ENCODE peak calls at places on chromosomes 11 and 22, in six cellular contexts. One of them, this sample, is unnamed.

GRCh38 chr22:49964136-49964492 is 3.5 kb downstream of the PIM3 start:
- DNase-seq in K562: no peak
- DNase-seq in GM12891: no peak
- DNase-seq in H1: no peak
- DNase-seq in HepG2: no peak
- DNase-seq in GM12878: no peak
- DNase-seq in this sample: no peak

GRCh38 chr11:69718147-69718546 is 14.3 kb upstream of the FGF19 start:
- DNase-seq in GM12878: no peak
- DNase-seq in HepG2: peak
- DNase-seq in K562: peak
- DNase-seq in H1: peak
- DNase-seq in GM12891: peak
- DNase-seq in this sample: peak

GRCh38 chr11:35247863-35248262 is 108.9 kb downstream of the CD44 start:
- DNase-seq in H1: no peak
- DNase-seq in K562: no peak
- DNase-seq in GM12878: no peak
- DNase-seq in HepG2: no peak
- DNase-seq in GM12891: no peak
- DNase-seq in this sample: no peak

GRCh38 chr11:65301491-65302329 is 13.0 kb upstream of the CDC42EP2 start:
- DNase-seq in GM12878: no peak
- DNase-seq in HepG2: no peak
- DNase-seq in H1: no peak
- DNase-seq in GM12891: no peak
- DNase-seq in K562: peak
- DNase-seq in this sample: no peak

GRCh38 chr11:109864161-109864661 is 229.0 kb upstream of the ZC3H12C start:
- DNase-seq in H1: no peak
- DNase-seq in GM12878: peak
- DNase-seq in HepG2: no peak
- DNase-seq in K562: no peak
- DNase-seq in GM12891: peak
- DNase-seq in this sample: peak

GRCh38 chr11:64558869-64559268 is 32.2 kb upstream of the SLC22A12 start:
- DNase-seq in K562: no peak
- DNase-seq in H1: no peak
- DNase-seq in HepG2: no peak
- DNase-seq in GM12878: no peak
- DNase-seq in GM12891: no peak
- DNase-seq in this sample: no peak

GRCh38 chr22:49703990-49704344 is 123.7 kb downstream of the BRD1 start:
- DNase-seq in GM12891: no peak
- DNase-seq in HepG2: no peak
- DNase-seq in K562: no peak
- DNase-seq in GM12878: no peak
- DNase-seq in H1: no peak
- DNase-seq in this sample: no peak

GRCh38 chr11:5380740-5381342 is 2.8 kb upstream of the OR51M1 start:
- DNase-seq in GM12878: no peak
- DNase-seq in H1: peak
- DNase-seq in K562: peak
- DNase-seq in HepG2: peak
- DNase-seq in GM12891: peak
- DNase-seq in this sample: no peak

GRCh38 chr11:12007769-12008737 is at the start of gene DKK3:
- DNase-seq in GM12878: no peak
- DNase-seq in K562: no peak
- DNase-seq in H1: no peak
- DNase-seq in GM12891: no peak
- DNase-seq in HepG2: no peak
- DNase-seq in this sample: no peak

GRCh38 chr11:69459848-69460539 is 21.5 kb upstream of the LINC01488 start:
- DNase-seq in GM12891: no peak
- DNase-seq in K562: no peak
- DNase-seq in GM12878: no peak
- DNase-seq in HepG2: peak
- DNase-seq in H1: no peak
- DNase-seq in this sample: no peak

GRCh38 chr11:13445588-13445987 is 17.4 kb downstream of the BTBD10 start:
- DNase-seq in HepG2: no peak
- DNase-seq in GM12891: no peak
- DNase-seq in GM12878: no peak
- DNase-seq in K562: no peak
- DNase-seq in H1: no peak
- DNase-seq in this sample: no peak

GRCh38 chr11:57700425-57700824 is 11.6 kb downstream of the MED19 start:
- DNase-seq in GM12891: no peak
- DNase-seq in H1: no peak
- DNase-seq in GM12878: no peak
- DNase-seq in K562: no peak
- DNase-seq in HepG2: no peak
- DNase-seq in this sample: no peak

GRCh38 chr11:6637871-6638270 is 17.7 kb downstream of the DCHS1 start:
- DNase-seq in HepG2: no peak
- DNase-seq in GM12878: no peak
- DNase-seq in K562: peak
- DNase-seq in GM12891: no peak
- DNase-seq in H1: no peak
- DNase-seq in this sample: no peak

GRCh38 chr11:79487412-79487811 is 46.6 kb upstream of the TENM4 start:
- DNase-seq in H1: no peak
- DNase-seq in K562: no peak
- DNase-seq in GM12891: no peak
- DNase-seq in GM12878: no peak
- DNase-seq in HepG2: no peak
- DNase-seq in this sample: no peak

GRCh38 chr11:62588966-62589637 is 2.2 kb downstream of the TUT1 start:
- DNase-seq in H1: no peak
- DNase-seq in GM12878: no peak
- DNase-seq in HepG2: no peak
- DNase-seq in GM12891: no peak
- DNase-seq in K562: peak
- DNase-seq in this sample: no peak

GRCh38 chr11:116557261-116557660 is 215.5 kb downstream of the BUD13 start:
- DNase-seq in GM12878: no peak
- DNase-seq in GM12891: no peak
- DNase-seq in K562: no peak
- DNase-seq in HepG2: no peak
- DNase-seq in H1: no peak
- DNase-seq in this sample: no peak

GRCh38 chr11:112322173-112322813 is 61.6 kb upstream of the PLET1 start:
- DNase-seq in GM12878: no peak
- DNase-seq in GM12891: no peak
- DNase-seq in K562: no peak
- DNase-seq in H1: no peak
- DNase-seq in HepG2: no peak
- DNase-seq in this sample: no peak

GRCh38 chr11:127844843-127845242 is 742.5 kb downstream of the ETS1 start:
- DNase-seq in GM12891: no peak
- DNase-seq in K562: no peak
- DNase-seq in H1: no peak
- DNase-seq in GM12878: no peak
- DNase-seq in HepG2: no peak
- DNase-seq in this sample: no peak

GRCh38 chr11:65491614-65492386 is 7.0 kb upstream of the MALAT1 start:
- DNase-seq in H1: no peak
- DNase-seq in GM12878: no peak
- DNase-seq in HepG2: no peak
- DNase-seq in K562: peak
- DNase-seq in GM12891: no peak
- DNase-seq in this sample: no peak

GRCh38 chr11:73308003-73308962 is at the start of gene ARHGEF17:
- DNase-seq in K562: no peak
- DNase-seq in GM12891: peak
- DNase-seq in H1: no peak
- DNase-seq in HepG2: peak
- DNase-seq in GM12878: no peak
- DNase-seq in this sample: no peak

GRCh38 chr22:38031491-38031890 is 25.7 kb upstream of the PICK1 start:
- DNase-seq in K562: no peak
- DNase-seq in HepG2: no peak
- DNase-seq in H1: no peak
- DNase-seq in GM12891: no peak
- DNase-seq in GM12878: no peak
- DNase-seq in this sample: no peak

GRCh38 chr11:704799-705645 is 1.0 kb upstream of the EPS8L2 start:
- DNase-seq in GM12891: no peak
- DNase-seq in GM12878: no peak
- DNase-seq in H1: no peak
- DNase-seq in HepG2: peak
- DNase-seq in K562: no peak
- DNase-seq in this sample: no peak

GRCh38 chr11:91947215-91947614 is 277.4 kb upstream of the FAT3 start:
- DNase-seq in GM12891: no peak
- DNase-seq in GM12878: no peak
- DNase-seq in HepG2: no peak
- DNase-seq in K562: peak
- DNase-seq in H1: no peak
- DNase-seq in this sample: no peak

GRCh38 chr11:131677832-131678470 is 307.5 kb downstream of the NTM start:
- DNase-seq in HepG2: no peak
- DNase-seq in GM12878: no peak
- DNase-seq in GM12891: no peak
- DNase-seq in K562: no peak
- DNase-seq in H1: no peak
- DNase-seq in this sample: no peak

GRCh38 chr22:19656541-19657251 is 57.6 kb upstream of the SEPTIN5 start:
- DNase-seq in HepG2: no peak
- DNase-seq in GM12878: no peak
- DNase-seq in GM12891: no peak
- DNase-seq in H1: no peak
- DNase-seq in K562: no peak
- DNase-seq in this sample: no peak

GRCh38 chr22:19657252-19658056 is 56.8 kb upstream of the SEPTIN5 start:
- DNase-seq in GM12878: no peak
- DNase-seq in K562: no peak
- DNase-seq in H1: no peak
- DNase-seq in GM12891: no peak
- DNase-seq in HepG2: no peak
- DNase-seq in this sample: no peak

GRCh38 chr22:19659805-19660345 is 54.4 kb upstream of the SEPTIN5 start:
- DNase-seq in K562: no peak
- DNase-seq in GM12891: no peak
- DNase-seq in HepG2: no peak
- DNase-seq in GM12878: no peak
- DNase-seq in H1: no peak
- DNase-seq in this sample: no peak

GRCh38 chr22:19658967-19659804 is 55.1 kb upstream of the SEPTIN5 start:
- DNase-seq in HepG2: no peak
- DNase-seq in H1: no peak
- DNase-seq in K562: no peak
- DNase-seq in GM12878: no peak
- DNase-seq in GM12891: no peak
- DNase-seq in this sample: no peak

DNA sequence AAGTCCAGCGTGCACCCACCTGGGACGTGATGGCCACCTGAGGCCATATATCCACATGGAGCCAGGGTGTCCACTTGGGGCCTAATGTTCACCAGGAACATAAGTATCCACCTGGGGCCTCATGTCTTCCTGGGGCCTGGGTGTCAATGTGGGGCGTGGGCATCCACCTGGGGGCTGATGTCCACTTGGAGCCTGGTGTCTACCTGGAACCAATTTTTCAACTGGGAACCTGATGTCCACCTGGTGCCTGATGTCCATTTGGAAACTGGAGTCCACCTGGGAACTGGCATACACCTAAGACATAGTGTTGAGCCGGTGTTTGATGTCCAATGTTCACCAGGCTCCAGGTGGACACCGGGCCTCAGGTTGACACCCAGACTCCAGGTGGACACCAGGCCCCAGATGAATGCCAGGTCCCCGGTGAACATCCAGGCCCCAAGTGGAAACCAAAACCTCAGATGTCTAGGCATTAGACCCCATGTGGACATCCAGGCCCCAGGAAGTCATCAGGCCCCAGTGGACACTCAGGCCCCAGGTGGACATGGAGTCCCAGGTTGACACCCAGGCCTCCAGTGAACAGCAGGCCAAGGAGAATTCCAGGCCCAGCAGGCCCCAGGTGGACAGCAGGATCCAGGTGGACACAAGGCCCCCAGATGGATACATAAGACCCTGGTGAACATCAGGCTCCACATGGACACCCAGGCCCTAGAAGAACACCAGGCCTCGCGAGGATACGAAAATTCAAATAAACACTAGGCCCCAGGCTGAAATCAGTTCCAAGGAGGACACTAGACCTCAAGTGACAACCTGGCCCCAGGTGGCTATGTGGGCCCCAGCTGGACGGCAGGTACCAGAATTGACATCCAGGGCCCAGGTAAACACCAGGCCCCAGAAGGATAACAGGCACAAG is 56.0 kb upstream of the SEPTIN5 start:
- DNase-seq in H1: no peak
- DNase-seq in HepG2: no peak
- DNase-seq in GM12891: no peak
- DNase-seq in K562: no peak
- DNase-seq in GM12878: no peak
- DNase-seq in this sample: no peak
- TF ChIP-seq POLR2AphosphoS5 in H1: no peak
- TF ChIP-seq POLR2AphosphoS5 in HepG2: no peak
- TF ChIP-seq POLR2AphosphoS5 in GM12891: no peak
- TF ChIP-seq POLR2AphosphoS5 in K562: no peak
- TF ChIP-seq POLR2AphosphoS5 in GM12878: no peak
- TF ChIP-seq POLR2AphosphoS5 in this sample: no peak

GRCh38 chr11:74403607-74404006 is 5.4 kb upstream of the PGM2L1 start:
- DNase-seq in H1: no peak
- DNase-seq in GM12878: no peak
- DNase-seq in GM12891: no peak
- DNase-seq in HepG2: no peak
- DNase-seq in K562: no peak
- DNase-seq in this sample: no peak
- TF ChIP-seq TAF1 in H1: no peak
- TF ChIP-seq TAF1 in GM12878: no peak
- TF ChIP-seq TAF1 in GM12891: no peak
- TF ChIP-seq TAF1 in HepG2: no peak
- TF ChIP-seq TAF1 in K562: no peak
- TF ChIP-seq TAF1 in this sample: no peak

DNA sequence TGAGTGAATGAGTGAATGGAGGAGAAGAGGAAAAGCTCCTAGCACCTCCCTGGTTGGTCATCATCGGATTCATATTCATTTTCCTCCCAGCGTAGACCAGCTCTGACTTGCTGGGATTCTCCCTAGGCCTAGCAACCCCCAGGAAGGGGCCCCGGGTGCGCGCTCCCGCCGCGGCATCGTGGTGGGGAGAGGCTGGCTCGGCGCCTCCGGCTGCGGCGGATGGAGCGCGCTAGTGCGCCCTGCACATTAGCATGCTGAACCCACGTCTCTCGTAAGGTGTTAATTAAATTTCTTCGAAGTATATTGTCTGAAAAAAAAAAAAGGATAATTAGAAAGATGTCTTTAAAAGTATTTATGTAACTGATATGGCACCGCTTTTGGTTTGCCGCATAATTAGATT is 21.6 kb downstream of the MPPED1 start:
- DNase-seq in K562: no peak
- DNase-seq in HepG2: no peak
- DNase-seq in GM12891: no peak
- DNase-seq in GM12878: no peak
- DNase-seq in H1: no peak
- DNase-seq in this sample: no peak
- TF ChIP-seq POLR2A in K562: no peak
- TF ChIP-seq POLR2A in HepG2: no peak
- TF ChIP-seq POLR2A in GM12891: no peak
- TF ChIP-seq POLR2A in GM12878: no peak
- TF ChIP-seq POLR2A in H1: no peak
- TF ChIP-seq POLR2A in this sample: no peak

GRCh38 chr11:86499723-86500129 is 125.0 kb downstream of the CCDC81 start:
- DNase-seq in GM12891: no peak
- DNase-seq in GM12878: no peak
- DNase-seq in H1: no peak
- DNase-seq in K562: no peak
- DNase-seq in HepG2: peak
- DNase-seq in this sample: no peak
- TF ChIP-seq POLR2AphosphoS5 in GM12891: no peak
- TF ChIP-seq POLR2AphosphoS5 in GM12878: no peak
- TF ChIP-seq POLR2AphosphoS5 in H1: no peak
- TF ChIP-seq POLR2AphosphoS5 in K562: no peak
- TF ChIP-seq POLR2AphosphoS5 in HepG2: no peak
- TF ChIP-seq POLR2AphosphoS5 in this sample: no peak

This sample was measured in GM12892.